ENCODE peak calls at places on chromosomes 16 and 17, in eight cellular contexts. One of them, this sample, is unnamed. For H3K36me3 and H3K4me1, the result is how much of the 10 kb centered on the place peaks cover.

GRCh38 chr16:81005644-81006471 is 827 bp downstream of the CMC2 start:
- DNase-seq in small intestine: peak
- DNase-seq in CD8-positive, alpha-beta T cell: no peak
- DNase-seq in CD4-positive, CD25-positive, alpha-beta regulatory T cell: no peak
- DNase-seq in heart right ventricle: no peak
- DNase-seq in upper lobe of right lung: no peak
- DNase-seq in ovary: no peak
- DNase-seq in gastrocnemius medialis: peak
- DNase-seq in this sample: peak

GRCh38 chr16:3573146-3573815 is 3.9 kb downstream of the NLRC3 start:
- DNase-seq in CD8-positive, alpha-beta T cell: no peak
- DNase-seq in small intestine: no peak
- DNase-seq in CD4-positive, CD25-positive, alpha-beta regulatory T cell: no peak
- DNase-seq in gastrocnemius medialis: no peak
- DNase-seq in ovary: no peak
- DNase-seq in heart right ventricle: no peak
- DNase-seq in upper lobe of right lung: no peak
- DNase-seq in this sample: no peak

GRCh38 chr17:16517477-16517876 is 25.5 kb upstream of the LRRC75A start:
- DNase-seq in heart right ventricle: no peak
- DNase-seq in CD4-positive, CD25-positive, alpha-beta regulatory T cell: no peak
- DNase-seq in upper lobe of right lung: no peak
- DNase-seq in gastrocnemius medialis: no peak
- DNase-seq in small intestine: no peak
- DNase-seq in ovary: no peak
- DNase-seq in CD8-positive, alpha-beta T cell: no peak
- DNase-seq in this sample: no peak

GRCh38 chr17:66713533-66714042 is 121.3 kb upstream of the CACNG5 start:
- DNase-seq in heart right ventricle: no peak
- DNase-seq in CD4-positive, CD25-positive, alpha-beta regulatory T cell: no peak
- DNase-seq in ovary: no peak
- DNase-seq in gastrocnemius medialis: no peak
- DNase-seq in small intestine: peak
- DNase-seq in upper lobe of right lung: no peak
- DNase-seq in CD8-positive, alpha-beta T cell: no peak
- DNase-seq in this sample: no peak

GRCh38 chr16:14337303-14338191 is 266.4 kb downstream of the MRTFB start:
- DNase-seq in CD4-positive, CD25-positive, alpha-beta regulatory T cell: no peak
- DNase-seq in gastrocnemius medialis: no peak
- DNase-seq in heart right ventricle: no peak
- DNase-seq in upper lobe of right lung: no peak
- DNase-seq in ovary: peak
- DNase-seq in CD8-positive, alpha-beta T cell: no peak
- DNase-seq in small intestine: no peak
- DNase-seq in this sample: no peak

GRCh38 chr16:48317614-48318013 is 67.6 kb downstream of the SIAH1 start:
- DNase-seq in heart right ventricle: no peak
- DNase-seq in CD4-positive, CD25-positive, alpha-beta regulatory T cell: no peak
- DNase-seq in gastrocnemius medialis: no peak
- DNase-seq in CD8-positive, alpha-beta T cell: no peak
- DNase-seq in ovary: no peak
- DNase-seq in upper lobe of right lung: no peak
- DNase-seq in small intestine: no peak
- DNase-seq in this sample: no peak

GRCh38 chr17:50187403-50187735 is 14.1 kb downstream of the COL1A1 start:
- DNase-seq in CD8-positive, alpha-beta T cell: no peak
- DNase-seq in upper lobe of right lung: no peak
- DNase-seq in heart right ventricle: no peak
- DNase-seq in ovary: no peak
- DNase-seq in gastrocnemius medialis: no peak
- DNase-seq in small intestine: no peak
- DNase-seq in CD4-positive, CD25-positive, alpha-beta regulatory T cell: no peak
- DNase-seq in this sample: no peak

GRCh38 chr17:36707904-36708303 is 106.5 kb downstream of the MRM1 start:
- DNase-seq in upper lobe of right lung: no peak
- DNase-seq in gastrocnemius medialis: no peak
- DNase-seq in heart right ventricle: no peak
- DNase-seq in ovary: no peak
- DNase-seq in CD8-positive, alpha-beta T cell: no peak
- DNase-seq in CD4-positive, CD25-positive, alpha-beta regulatory T cell: no peak
- DNase-seq in small intestine: no peak
- DNase-seq in this sample: no peak

GRCh38 chr17:60554377-60554788 is 28.3 kb upstream of the APPBP2 start:
- DNase-seq in CD8-positive, alpha-beta T cell: no peak
- DNase-seq in small intestine: peak
- DNase-seq in heart right ventricle: no peak
- DNase-seq in ovary: no peak
- DNase-seq in upper lobe of right lung: peak
- DNase-seq in CD4-positive, CD25-positive, alpha-beta regulatory T cell: no peak
- DNase-seq in gastrocnemius medialis: no peak
- DNase-seq in this sample: no peak

GRCh38 chr16:84608281-84608680 is 9.6 kb downstream of the COTL1 start:
- DNase-seq in small intestine: peak
- DNase-seq in CD4-positive, CD25-positive, alpha-beta regulatory T cell: no peak
- DNase-seq in CD8-positive, alpha-beta T cell: no peak
- DNase-seq in upper lobe of right lung: no peak
- DNase-seq in gastrocnemius medialis: no peak
- DNase-seq in heart right ventricle: no peak
- DNase-seq in ovary: no peak
- DNase-seq in this sample: no peak

GRCh38 chr17:17783121-17783824 is 53.5 kb downstream of the SREBF1 start:
- DNase-seq in heart right ventricle: peak
- DNase-seq in small intestine: peak
- DNase-seq in ovary: peak
- DNase-seq in upper lobe of right lung: peak
- DNase-seq in CD8-positive, alpha-beta T cell: peak
- DNase-seq in CD4-positive, CD25-positive, alpha-beta regulatory T cell: peak
- DNase-seq in gastrocnemius medialis: peak
- DNase-seq in this sample: peak

GRCh38 chr17:50944054-50944901 is 78.1 kb upstream of the TOB1 start:
- DNase-seq in small intestine: peak
- DNase-seq in heart right ventricle: peak
- DNase-seq in ovary: peak
- DNase-seq in CD4-positive, CD25-positive, alpha-beta regulatory T cell: peak
- DNase-seq in CD8-positive, alpha-beta T cell: peak
- DNase-seq in gastrocnemius medialis: peak
- DNase-seq in upper lobe of right lung: peak
- DNase-seq in this sample: peak

GRCh38 chr16:77618011-77618410 is 104.3 kb upstream of the NUDT7 start:
- DNase-seq in ovary: no peak
- DNase-seq in heart right ventricle: no peak
- DNase-seq in upper lobe of right lung: no peak
- DNase-seq in CD8-positive, alpha-beta T cell: no peak
- DNase-seq in CD4-positive, CD25-positive, alpha-beta regulatory T cell: no peak
- DNase-seq in gastrocnemius medialis: no peak
- DNase-seq in small intestine: no peak
- DNase-seq in this sample: no peak

GRCh38 chr16:84643180-84643583 is 5.1 kb upstream of the KLHL36 start:
- DNase-seq in CD4-positive, CD25-positive, alpha-beta regulatory T cell: no peak
- DNase-seq in small intestine: no peak
- DNase-seq in upper lobe of right lung: peak
- DNase-seq in ovary: peak
- DNase-seq in heart right ventricle: peak
- DNase-seq in gastrocnemius medialis: peak
- DNase-seq in CD8-positive, alpha-beta T cell: no peak
- DNase-seq in this sample: no peak

GRCh38 chr16:2082171-2082982 is 34.6 kb downstream of the TSC2 start:
- DNase-seq in ovary: peak
- DNase-seq in CD8-positive, alpha-beta T cell: no peak
- DNase-seq in gastrocnemius medialis: no peak
- DNase-seq in heart right ventricle: peak
- DNase-seq in upper lobe of right lung: no peak
- DNase-seq in CD4-positive, CD25-positive, alpha-beta regulatory T cell: no peak
- DNase-seq in small intestine: no peak
- DNase-seq in this sample: no peak

GRCh38 chr17:57289613-57290012 is 33.3 kb downstream of the MSI2 start:
- DNase-seq in heart right ventricle: no peak
- DNase-seq in upper lobe of right lung: no peak
- DNase-seq in small intestine: no peak
- DNase-seq in gastrocnemius medialis: no peak
- DNase-seq in CD8-positive, alpha-beta T cell: no peak
- DNase-seq in CD4-positive, CD25-positive, alpha-beta regulatory T cell: no peak
- DNase-seq in ovary: no peak
- DNase-seq in this sample: no peak

GRCh38 chr16:17194190-17194780 is 276.5 kb downstream of the XYLT1 start:
- DNase-seq in small intestine: peak
- DNase-seq in gastrocnemius medialis: peak
- DNase-seq in CD4-positive, CD25-positive, alpha-beta regulatory T cell: peak
- DNase-seq in CD8-positive, alpha-beta T cell: peak
- DNase-seq in upper lobe of right lung: peak
- DNase-seq in heart right ventricle: peak
- DNase-seq in ovary: peak
- DNase-seq in this sample: peak

GRCh38 chr16:55144656-55145055 is 179.3 kb upstream of the IRX6 start:
- DNase-seq in gastrocnemius medialis: no peak
- DNase-seq in CD4-positive, CD25-positive, alpha-beta regulatory T cell: no peak
- DNase-seq in CD8-positive, alpha-beta T cell: no peak
- DNase-seq in upper lobe of right lung: no peak
- DNase-seq in heart right ventricle: no peak
- DNase-seq in ovary: no peak
- DNase-seq in small intestine: no peak
- DNase-seq in this sample: no peak

DNA sequence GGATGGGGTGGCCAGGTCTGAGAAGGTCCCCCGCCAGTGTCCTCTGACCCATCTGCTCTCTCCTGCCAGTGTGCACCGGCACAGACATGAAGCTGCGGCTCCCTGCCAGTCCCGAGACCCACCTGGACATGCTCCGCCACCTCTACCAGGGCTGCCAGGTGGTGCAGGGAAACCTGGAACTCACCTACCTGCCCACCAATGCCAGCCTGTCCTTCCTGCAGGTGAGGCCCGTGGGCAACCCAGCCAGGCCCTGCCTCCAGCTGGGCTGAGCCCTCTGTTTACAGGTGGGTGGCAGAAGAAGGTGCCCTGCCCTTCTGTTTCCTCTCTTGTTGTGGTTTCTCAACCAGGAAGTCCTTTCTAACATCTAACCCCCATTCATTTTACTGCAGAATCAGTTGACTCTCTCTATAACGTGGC is 7.1 kb downstream of the ERBB2 start:
- DNase-seq in ovary: no peak
- DNase-seq in heart right ventricle: no peak
- DNase-seq in upper lobe of right lung: no peak
- DNase-seq in CD8-positive, alpha-beta T cell: no peak
- DNase-seq in gastrocnemius medialis: no peak
- DNase-seq in small intestine: no peak
- DNase-seq in CD4-positive, CD25-positive, alpha-beta regulatory T cell: no peak
- DNase-seq in this sample: no peak
- H3K36me3 ChIP-seq in ovary: under half
- H3K36me3 ChIP-seq in heart right ventricle: half or more
- H3K36me3 ChIP-seq in upper lobe of right lung: under half
- H3K36me3 ChIP-seq in CD8-positive, alpha-beta T cell: under half
- H3K36me3 ChIP-seq in gastrocnemius medialis: under half
- H3K36me3 ChIP-seq in small intestine: under half
- H3K36me3 ChIP-seq in CD4-positive, CD25-positive, alpha-beta regulatory T cell: under half
- H3K36me3 ChIP-seq in this sample: under half

GRCh38 chr17:82161216-82161615 is 51.4 kb downstream of the CCDC57 start:
- DNase-seq in CD4-positive, CD25-positive, alpha-beta regulatory T cell: no peak
- DNase-seq in upper lobe of right lung: no peak
- DNase-seq in CD8-positive, alpha-beta T cell: no peak
- DNase-seq in heart right ventricle: no peak
- DNase-seq in small intestine: no peak
- DNase-seq in gastrocnemius medialis: no peak
- DNase-seq in ovary: no peak
- DNase-seq in this sample: no peak

GRCh38 chr17:82156284-82156925 is 56.2 kb downstream of the CCDC57 start:
- DNase-seq in small intestine: no peak
- DNase-seq in upper lobe of right lung: peak
- DNase-seq in CD8-positive, alpha-beta T cell: no peak
- DNase-seq in CD4-positive, CD25-positive, alpha-beta regulatory T cell: no peak
- DNase-seq in gastrocnemius medialis: no peak
- DNase-seq in heart right ventricle: no peak
- DNase-seq in ovary: no peak
- DNase-seq in this sample: no peak

GRCh38 chr17:82158825-82159224 is 53.8 kb downstream of the CCDC57 start:
- DNase-seq in CD8-positive, alpha-beta T cell: no peak
- DNase-seq in heart right ventricle: no peak
- DNase-seq in CD4-positive, CD25-positive, alpha-beta regulatory T cell: no peak
- DNase-seq in ovary: no peak
- DNase-seq in gastrocnemius medialis: no peak
- DNase-seq in upper lobe of right lung: peak
- DNase-seq in small intestine: no peak
- DNase-seq in this sample: no peak

GRCh38 chr17:82157046-82158035 is 55.3 kb downstream of the CCDC57 start:
- DNase-seq in small intestine: no peak
- DNase-seq in heart right ventricle: no peak
- DNase-seq in gastrocnemius medialis: no peak
- DNase-seq in ovary: no peak
- DNase-seq in upper lobe of right lung: peak
- DNase-seq in CD4-positive, CD25-positive, alpha-beta regulatory T cell: no peak
- DNase-seq in CD8-positive, alpha-beta T cell: no peak
- DNase-seq in this sample: no peak

GRCh38 chr17:82160081-82160480 is 52.6 kb downstream of the CCDC57 start:
- DNase-seq in CD4-positive, CD25-positive, alpha-beta regulatory T cell: no peak
- DNase-seq in gastrocnemius medialis: no peak
- DNase-seq in CD8-positive, alpha-beta T cell: no peak
- DNase-seq in upper lobe of right lung: no peak
- DNase-seq in heart right ventricle: no peak
- DNase-seq in ovary: no peak
- DNase-seq in small intestine: peak
- DNase-seq in this sample: no peak
- H3K4me1 ChIP-seq in CD4-positive, CD25-positive, alpha-beta regulatory T cell: under half
- H3K4me1 ChIP-seq in gastrocnemius medialis: under half
- H3K4me1 ChIP-seq in CD8-positive, alpha-beta T cell: under half
- H3K4me1 ChIP-seq in upper lobe of right lung: under half
- H3K4me1 ChIP-seq in heart right ventricle: under half
- H3K4me1 ChIP-seq in ovary: under half
- H3K4me1 ChIP-seq in small intestine: under half
- H3K4me1 ChIP-seq in this sample: under half

GRCh38 chr17:27354491-27355081 is 60.7 kb downstream of the WSB1 start:
- DNase-seq in small intestine: peak
- DNase-seq in CD4-positive, CD25-positive, alpha-beta regulatory T cell: no peak
- DNase-seq in CD8-positive, alpha-beta T cell: no peak
- DNase-seq in upper lobe of right lung: no peak
- DNase-seq in gastrocnemius medialis: no peak
- DNase-seq in ovary: no peak
- DNase-seq in heart right ventricle: no peak
- DNase-seq in this sample: no peak
- H3K4me3 ChIP-seq in small intestine: no peak
- H3K4me3 ChIP-seq in CD4-positive, CD25-positive, alpha-beta regulatory T cell: peak
- H3K4me3 ChIP-seq in CD8-positive, alpha-beta T cell: no peak
- H3K4me3 ChIP-seq in upper lobe of right lung: peak
- H3K4me3 ChIP-seq in gastrocnemius medialis: peak
- H3K4me3 ChIP-seq in ovary: no peak
- H3K4me3 ChIP-seq in heart right ventricle: no peak
- H3K4me3 ChIP-seq in this sample: no peak

DNA sequence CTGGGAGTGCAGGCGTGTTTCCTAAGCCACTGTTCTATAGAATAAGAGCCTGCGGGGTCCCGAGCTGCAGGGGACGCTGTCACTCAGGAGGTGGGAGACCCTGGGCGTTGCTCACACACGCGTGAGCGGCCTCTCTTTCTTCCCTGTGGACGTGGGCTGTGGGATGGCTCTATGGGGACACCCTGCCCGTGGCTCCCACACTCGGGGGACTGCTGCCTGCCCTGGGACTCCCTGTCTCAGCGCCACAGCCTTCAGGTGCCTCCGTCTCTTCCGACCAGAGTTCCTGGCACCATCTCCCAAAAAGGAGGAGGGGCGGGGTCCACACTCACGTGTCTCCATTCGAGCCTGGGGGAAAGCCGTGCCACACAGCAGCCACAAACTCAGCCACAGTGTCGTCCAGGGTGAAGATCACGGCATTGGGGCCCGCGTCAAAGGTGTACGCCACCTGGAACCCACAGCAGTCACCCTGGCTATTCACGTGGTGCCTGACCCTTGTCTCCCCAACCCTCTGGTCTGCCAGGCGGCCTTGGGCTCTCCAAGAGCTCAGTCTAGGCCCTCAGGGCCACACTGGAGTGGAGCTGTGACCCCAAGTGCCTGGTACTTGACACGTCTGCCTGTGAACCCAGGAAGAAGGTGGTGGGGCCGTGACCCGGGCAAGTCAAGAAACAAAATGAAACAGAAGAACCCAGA is 3.7 kb upstream of the CYBA start:
- DNase-seq in CD4-positive, CD25-positive, alpha-beta regulatory T cell: no peak
- DNase-seq in gastrocnemius medialis: no peak
- DNase-seq in upper lobe of right lung: no peak
- DNase-seq in small intestine: no peak
- DNase-seq in CD8-positive, alpha-beta T cell: no peak
- DNase-seq in heart right ventricle: no peak
- DNase-seq in ovary: no peak
- DNase-seq in this sample: no peak
- H3K36me3 ChIP-seq in CD4-positive, CD25-positive, alpha-beta regulatory T cell: under half
- H3K36me3 ChIP-seq in gastrocnemius medialis: under half
- H3K36me3 ChIP-seq in upper lobe of right lung: under half
- H3K36me3 ChIP-seq in small intestine: under half
- H3K36me3 ChIP-seq in CD8-positive, alpha-beta T cell: under half
- H3K36me3 ChIP-seq in heart right ventricle: under half
- H3K36me3 ChIP-seq in ovary: under half
- H3K36me3 ChIP-seq in this sample: under half

This sample was measured in HAP-1.